ENCODE peak calls at places on chromosome 3, in four cellular contexts. J, Q, S and G are unnamed samples.

GRCh38 chr3:173396191-173397041 is 1.1 kb upstream of the NLGN1 start:
- DNase-seq in Q (no peak), J (no peak), S (no peak), G (no peak)

GRCh38 chr3:172201136-172201989 is 162.0 kb downstream of the FNDC3B start:
- DNase-seq in Q (peak), J (no peak), S (peak), G (no peak)

GRCh38 chr3:100682854-100683760 is 26.2 kb upstream of the TFG start:
- DNase-seq in S (no peak), Q (no peak), J (no peak), G (no peak)

GRCh38 chr3:129608087-129608935 is 1.8 kb upstream of the PLXND1 start:
- DNase-seq in S (no peak), Q (no peak), J (no peak), G (peak)

GRCh38 chr3:49383387-49383786 is 25.2 kb upstream of the GPX1 start:
- DNase-seq in S (no peak), Q (no peak), J (no peak), G (no peak)

GRCh38 chr3:120204338-120204737 is 80.7 kb downstream of the GPR156 start:
- DNase-seq in S (no peak), J (no peak), Q (no peak), G (no peak)

GRCh38 chr3:185280572-185281365 is 26.9 kb upstream of the EHHADH start:
- DNase-seq in Q (no peak), J (no peak), S (peak), G (peak)

GRCh38 chr3:49716691-49717538 is 2.6 kb downstream of the AMIGO3 start:
- DNase-seq in S (no peak), Q (no peak), J (no peak), G (no peak)

GRCh38 chr3:36525115-36525711 is 144.9 kb downstream of the STAC start:
- DNase-seq in Q (peak), J (no peak), S (no peak), G (no peak)

GRCh38 chr3:110495201-110495927 is 576.3 kb upstream of the NECTIN3 start:
- DNase-seq in S (no peak), Q (no peak), J (no peak), G (no peak)

GRCh38 chr3:96538186-96538585 is 276.2 kb upstream of the EPHA6 start:
- DNase-seq in J (no peak), S (no peak), Q (no peak), G (no peak)

GRCh38 chr3:41144631-41145030 is 54.7 kb upstream of the CTNNB1 start:
- DNase-seq in S (no peak), Q (no peak), J (no peak), G (no peak)

GRCh38 chr3:17717411-17717810 is 25.0 kb downstream of the TBC1D5 start:
- DNase-seq in S (no peak), Q (no peak), J (no peak), G (no peak)

GRCh38 chr3:93843981-93844380 is 129.7 kb downstream of the PROS1 start:
- DNase-seq in J (no peak), Q (peak), S (peak), G (no peak)

GRCh38 chr3:167626490-167626889 is 27.3 kb downstream of the WDR49 start:
- DNase-seq in Q (no peak), S (no peak), J (no peak), G (no peak)

GRCh38 chr3:66534304-66534703 is 33.5 kb upstream of the LRIG1 start:
- DNase-seq in J (no peak), Q (no peak), S (no peak), G (no peak)

GRCh38 chr3:156226676-156227420 is 106.5 kb downstream of the KCNAB1 start:
- DNase-seq in Q (no peak), S (no peak), J (no peak), G (no peak)